ENCODE peak calls at places on chromosomes 7 and 10, in five cellular contexts. M, V, Q, P and T are unnamed samples.

GRCh38 chr10:60536529-60537114 is 146.9 kb upstream of the ANK3 start:
- DNase-seq in M (no peak), V (no peak), Q (no peak), P (no peak), T (peak)

GRCh38 chr7:1313591-1313990 is 80.9 kb downstream of the UNCX start:
- DNase-seq in M (no peak), V (no peak), Q (no peak), P (no peak), T (no peak)

GRCh38 chr10:33612551-33612950 is 278.1 kb upstream of the NRP1 start:
- DNase-seq in M (no peak), V (no peak), Q (no peak), P (no peak), T (peak)

GRCh38 chr7:103928581-103928980 is 60.9 kb downstream of the RELN start:
- DNase-seq in M (no peak), V (no peak), Q (no peak), P (no peak), T (no peak)

GRCh38 chr10:128274938-128275337 is 148.7 kb upstream of the MKI67 start:
- DNase-seq in M (no peak), V (no peak), Q (no peak), P (no peak), T (peak)

GRCh38 chr7:136114966-136115762 is 138.0 kb upstream of the MTPN start:
- DNase-seq in M (peak), V (no peak), Q (peak), P (no peak), T (no peak)

GRCh38 chr7:142583424-142583823 is 165.8 kb upstream of the PRSS1 start:
- DNase-seq in M (no peak), V (no peak), Q (no peak), P (no peak), T (peak)

GRCh38 chr7:5284304-5285281 is 1.9 kb downstream of the SLC29A4 start:
- DNase-seq in M (peak), V (no peak), Q (no peak), P (no peak), T (no peak)

GRCh38 chr10:62492012-62492869 is 118.1 kb downstream of the ZNF365 start:
- DNase-seq in M (no peak), V (no peak), Q (no peak), P (no peak), T (peak)

GRCh38 chr10:76973515-76974289 is 663.9 kb downstream of the KCNMA1 start:
- DNase-seq in M (no peak), V (no peak), Q (peak), P (no peak), T (peak)

GRCh38 chr10:100747826-100748231 is 2.4 kb downstream of the PAX2 start:
- DNase-seq in M (no peak), V (no peak), Q (no peak), P (no peak), T (no peak)

GRCh38 chr7:77651544-77652162 is 44.6 kb upstream of the RSBN1L start:
- DNase-seq in M (peak), V (no peak), Q (peak), P (no peak), T (no peak)

GRCh38 chr7:25069900-25070443 is 55.1 kb downstream of the CYCS start:
- DNase-seq in M (peak), V (no peak), Q (peak), P (no peak), T (no peak)

GRCh38 chr7:48548667-48549066 is 375.7 kb upstream of the CDC14C start:
- DNase-seq in M (no peak), V (no peak), Q (no peak), P (no peak), T (peak)

GRCh38 chr10:70317943-70318318 is 34.1 kb upstream of the NPFFR1 start:
- DNase-seq in M (no peak), V (no peak), Q (no peak), P (no peak), T (no peak)

GRCh38 chr10:62689712-62690111 is 114.8 kb upstream of the ADO start:
- DNase-seq in M (no peak), V (no peak), Q (no peak), P (no peak), T (no peak)

GRCh38 chr10:6024334-6024682 is 37.9 kb downstream of the IL2RA start:
- DNase-seq in M (no peak), V (no peak), Q (no peak), P (no peak), T (no peak)

GRCh38 chr7:25431956-25432355 is 203.7 kb upstream of the NPVF start:
- DNase-seq in M (no peak), V (no peak), Q (peak), P (no peak), T (no peak)

GRCh38 chr10:43816351-43817321 is 168.0 kb upstream of the ZNF32 start:
- DNase-seq in M (peak), V (peak), Q (peak), P (no peak), T (no peak)

GRCh38 chr10:103476046-103476768 is 2.8 kb downstream of the CALHM3 start:
- DNase-seq in M (no peak), V (no peak), Q (no peak), P (no peak), T (no peak)

GRCh38 chr10:107148906-107149305 is 15.6 kb downstream of the SORCS1 start:
- DNase-seq in M (no peak), V (no peak), Q (no peak), P (no peak), T (no peak)

GRCh38 chr7:98687331-98687863 is 70.3 kb downstream of the NPTX2 start:
- DNase-seq in M (no peak), V (no peak), Q (no peak), P (no peak), T (no peak)

GRCh38 chr7:52925332-52925731 is 110.1 kb upstream of the POM121L12 start:
- DNase-seq in M (no peak), V (no peak), Q (no peak), P (no peak), T (no peak)

GRCh38 chr10:97207131-97207530 is 21.4 kb upstream of the SLIT1 start:
- DNase-seq in M (peak), V (no peak), Q (no peak), P (no peak), T (no peak)

GRCh38 chr10:63749915-63750314 is 228.7 kb downstream of the REEP3 start:
- DNase-seq in M (no peak), V (no peak), Q (no peak), P (no peak), T (no peak)

GRCh38 chr7:117053407-117053806 is 100.1 kb downstream of the ST7 start:
- DNase-seq in M (no peak), V (no peak), Q (no peak), P (no peak), T (no peak)

GRCh38 chr10:114168450-114169009 is 5.5 kb downstream of the CCDC186 start:
- DNase-seq in M (no peak), V (no peak), Q (no peak), P (no peak), T (no peak)

GRCh38 chr10:76195990-76196389 is 764.6 kb downstream of the LRMDA start:
- DNase-seq in M (no peak), V (no peak), Q (no peak), P (no peak), T (no peak)

GRCh38 chr10:119306964-119307363 is 99.6 kb downstream of the GRK5 start:
- DNase-seq in M (no peak), V (no peak), Q (no peak), P (no peak), T (no peak)

GRCh38 chr7:7641129-7641663 is 644 bp downstream of the UMAD1 start:
- DNase-seq in M (no peak), V (no peak), Q (peak), P (no peak), T (no peak)

GRCh38 chr7:107564553-107565298 is 955 bp downstream of the DUS4L start:
- DNase-seq in M (no peak), V (no peak), Q (no peak), P (no peak), T (peak)

GRCh38 chr10:95260397-95260881 is 30.4 kb downstream of the PDLIM1 start:
- DNase-seq in M (no peak), V (no peak), Q (no peak), P (no peak), T (no peak)

GRCh38 chr7:42790196-42790595 is 121.7 kb downstream of the C7orf25 start:
- DNase-seq in M (no peak), V (no peak), Q (no peak), P (no peak), T (no peak)

GRCh38 chr7:145909956-145910611 is 206.5 kb upstream of the CNTNAP2 start:
- DNase-seq in M (no peak), V (no peak), Q (no peak), P (no peak), T (no peak)

GRCh38 chr7:22677680-22678079 is 49.3 kb upstream of the IL6 start:
- DNase-seq in M (no peak), V (no peak), Q (no peak), P (no peak), T (no peak)

GRCh38 chr10:1109795-1110673 is 53.8 kb downstream of the WDR37 start:
- DNase-seq in M (peak), V (peak), Q (peak), P (no peak), T (peak)
- H3K27ac ChIP-seq in M (peak), V (peak), Q (no peak), P (no peak), T (peak)

DNA sequence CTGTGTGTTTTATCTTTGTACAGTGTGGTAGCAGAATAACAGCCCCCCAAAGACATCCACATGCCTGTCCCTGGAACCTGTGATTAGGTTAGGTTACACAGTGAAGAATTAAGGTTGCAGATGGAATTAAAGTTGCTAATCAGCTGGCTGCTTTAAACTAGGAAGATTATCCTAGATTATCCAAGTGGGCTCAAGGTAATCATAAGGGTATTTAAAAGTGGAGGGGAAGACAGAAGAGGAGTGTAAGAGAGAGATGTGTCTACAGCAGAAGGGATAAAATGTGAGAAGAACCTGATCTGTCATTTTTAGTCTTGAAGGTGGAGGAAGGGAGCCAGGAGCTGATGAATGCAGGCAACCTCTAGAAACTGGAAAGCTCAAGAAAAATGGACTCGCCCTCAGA is 117.6 kb downstream of the ARHGAP22 start:
- DNase-seq in M (no peak), V (no peak), Q (no peak), P (no peak), T (no peak)
- H3K27ac ChIP-seq in M (no peak), V (no peak), Q (no peak), P (no peak), T (no peak)

DNA sequence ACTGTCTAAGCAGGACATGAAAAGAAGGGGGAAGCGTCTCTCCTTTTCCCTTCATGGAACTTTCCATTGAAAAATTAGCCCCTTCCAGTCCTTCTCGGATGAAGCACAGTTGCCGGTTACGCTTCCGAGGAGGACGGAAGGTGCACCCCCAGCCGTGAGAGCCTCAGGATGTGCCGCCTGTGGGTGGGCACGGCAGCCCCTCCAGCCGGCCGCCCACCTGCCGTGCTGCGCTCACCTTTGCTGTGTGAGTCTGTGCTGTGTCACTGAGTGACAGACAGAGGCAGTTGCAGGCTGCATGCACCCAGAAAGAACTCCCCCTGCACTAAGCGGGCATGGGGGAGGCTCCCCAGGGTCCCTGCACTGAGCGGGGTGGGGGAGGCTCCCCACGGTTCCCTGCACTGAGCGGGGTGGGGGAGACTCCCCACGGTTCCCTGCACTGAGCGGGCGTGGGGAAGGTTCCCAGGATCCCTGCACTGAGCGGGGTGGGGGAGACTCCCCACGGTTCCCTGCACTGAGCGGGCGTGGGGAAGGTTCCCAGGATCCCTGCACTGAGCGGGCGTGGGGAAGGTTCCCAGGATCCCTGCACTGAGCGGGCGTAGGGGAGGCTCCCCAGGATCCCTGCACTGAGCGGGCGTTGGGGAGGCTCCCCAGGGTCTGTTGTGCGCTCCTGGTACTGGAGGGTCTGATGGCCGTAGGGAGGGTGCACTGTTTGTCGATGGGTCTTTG is 74.2 kb downstream of the DNAJB6 start:
- DNase-seq in M (no peak), V (no peak), Q (no peak), P (no peak), T (no peak)
- H3K27ac ChIP-seq in M (peak), V (peak), Q (no peak), P (no peak), T (no peak)

GRCh38 chr10:110657968-110658691 is 14.0 kb downstream of the RBM20 start:
- DNase-seq in M (no peak), V (no peak), Q (no peak), P (no peak), T (no peak)

GRCh38 chr10:110656612-110657011 is 12.5 kb downstream of the RBM20 start:
- DNase-seq in M (no peak), V (no peak), Q (no peak), P (no peak), T (no peak)

GRCh38 chr10:110659558-110659957 is 15.4 kb downstream of the RBM20 start:
- DNase-seq in M (no peak), V (no peak), Q (no peak), P (no peak), T (no peak)

GRCh38 chr10:110664483-110665420 is 20.6 kb downstream of the RBM20 start:
- DNase-seq in M (no peak), V (no peak), Q (no peak), P (no peak), T (peak)

DNA sequence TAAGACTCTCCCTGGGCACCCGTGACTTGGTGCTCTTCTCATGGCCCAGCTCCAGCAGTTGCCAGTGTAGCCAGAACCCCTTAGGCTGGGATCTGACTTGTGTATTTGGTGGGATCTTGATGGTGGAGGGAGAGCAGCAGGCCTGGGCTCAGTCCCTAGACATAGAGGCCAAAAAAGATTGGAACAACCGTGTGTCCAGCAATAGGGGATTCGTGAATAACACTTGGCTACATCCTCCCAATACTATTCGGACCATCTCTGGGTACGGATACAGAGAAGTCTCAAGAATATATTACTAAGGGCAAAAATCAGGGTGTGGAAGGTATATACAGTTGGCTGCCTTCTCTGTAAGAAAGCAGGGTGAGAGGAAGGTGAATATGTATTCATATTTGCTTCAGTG is 17.2 kb downstream of the RBM20 start:
- DNase-seq in M (no peak), V (no peak), Q (no peak), P (no peak), T (no peak)
- H3K27ac ChIP-seq in M (no peak), V (no peak), Q (no peak), P (no peak), T (no peak)

DNA sequence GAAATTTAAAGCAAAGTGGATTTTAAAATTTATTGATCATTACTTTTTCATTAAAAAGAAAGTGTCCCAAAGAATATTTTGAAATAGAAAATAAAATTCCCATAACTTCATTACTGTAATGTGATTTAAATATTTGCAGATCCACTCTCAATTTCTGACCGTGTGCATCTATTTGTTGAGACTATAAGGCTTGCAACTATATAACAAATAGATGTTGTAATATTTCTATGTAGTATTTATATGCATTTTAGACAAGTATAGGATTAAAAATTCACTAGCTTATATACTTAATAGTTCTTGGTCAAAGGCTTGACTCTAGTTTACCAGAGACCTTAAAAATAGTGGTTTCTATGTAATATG is 3.8 kb downstream of the HHEX start:
- DNase-seq in M (no peak), V (no peak), Q (no peak), P (no peak), T (no peak)
- H3K27ac ChIP-seq in M (no peak), V (no peak), Q (no peak), P (no peak), T (no peak)

DNA sequence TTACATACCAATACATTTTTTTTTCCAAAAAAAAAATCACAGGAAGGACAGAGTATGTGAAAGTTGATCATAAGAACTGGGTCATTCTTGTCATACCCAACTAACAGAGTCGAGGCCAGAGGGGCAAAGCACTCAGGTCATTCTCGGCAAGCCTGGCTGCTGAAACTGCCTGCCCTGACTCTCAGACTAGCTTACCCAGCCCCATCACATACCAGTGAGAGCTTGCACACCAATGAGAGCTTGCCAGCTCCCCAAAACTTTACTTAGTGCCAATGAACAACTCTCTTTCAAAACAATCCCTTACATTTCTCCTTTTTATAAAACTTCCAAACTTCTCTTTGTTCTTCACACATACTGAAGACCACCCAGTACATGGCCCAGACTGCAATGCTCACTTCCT is 48.9 kb downstream of the VOPP1 start:
- DNase-seq in M (peak), V (no peak), Q (no peak), P (no peak), T (no peak)
- H3K27ac ChIP-seq in M (peak), V (no peak), Q (no peak), P (peak), T (no peak)

DNA sequence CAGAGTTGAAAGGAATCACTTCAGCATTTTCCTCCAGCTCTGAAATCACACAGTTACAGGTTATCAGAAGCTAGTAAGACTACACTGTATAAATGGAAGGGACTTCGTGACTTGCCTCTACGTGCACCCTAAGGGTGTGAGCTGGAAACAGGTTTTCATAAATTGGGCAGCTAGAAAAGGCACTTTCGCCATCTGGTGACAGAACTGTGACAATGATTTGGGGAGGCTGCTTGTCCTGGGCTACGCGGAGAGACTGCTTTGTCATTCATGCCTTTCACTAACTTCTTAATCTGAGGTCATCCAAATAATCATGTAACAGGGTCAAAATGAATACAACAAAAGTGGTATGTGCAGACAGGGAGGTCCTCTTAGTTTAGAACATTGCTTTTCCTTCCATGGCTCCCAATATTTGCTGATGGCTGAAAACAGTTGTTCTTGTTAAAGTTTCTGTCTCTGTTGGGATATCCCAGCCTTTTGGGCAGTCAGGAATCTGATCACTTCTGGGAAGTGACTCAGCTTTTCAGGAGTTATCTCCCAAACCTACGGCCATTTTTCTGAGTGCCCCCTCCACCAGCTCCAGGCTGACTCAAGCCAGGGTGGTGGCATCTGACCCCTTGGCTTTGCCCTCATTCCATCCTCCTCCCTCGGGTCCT is 17.8 kb downstream of the VWC2 start:
- DNase-seq in M (no peak), V (no peak), Q (no peak), P (no peak), T (no peak)
- H3K27ac ChIP-seq in M (no peak), V (no peak), Q (no peak), P (no peak), T (no peak)